ENCODE peak calls at places on chromosomes 16 and 17, in six cellular contexts. Y, Z, J, Q, E and D are unnamed samples.
A peak's percentile ranks its signal among the peaks of the same experiment; 100 is the strongest.

GRCh38 chr17:75173526-75173925 is 9.2 kb downstream of the SUMO2 start:
- DNase-seq in Y (no peak), Z (no peak), J (no peak), Q (no peak), E (no peak), D (no peak)

GRCh38 chr17:29733151-29733550 is 110.4 kb upstream of the CORO6 start:
- DNase-seq in Y (no peak), Z (peak; percentile 46), J (peak; percentile 42), Q (no peak), E (no peak), D (no peak)

GRCh38 chr17:4934173-4934979 is 2.3 kb downstream of the GP1BA start:
- DNase-seq in Y (no peak), Z (peak; percentile 65), J (peak; percentile 38), Q (peak; percentile 81), E (peak; percentile 77), D (no peak)

GRCh38 chr16:47574091-47575054 is 113.2 kb downstream of the PHKB start:
- DNase-seq in Y (no peak), Z (peak; percentile 6), J (peak; percentile 49), Q (no peak), E (peak; percentile 42), D (peak; percentile 1)

GRCh38 chr17:50423553-50424159 is 2.4 kb upstream of the ACSF2 start:
- DNase-seq in Y (no peak), Z (peak; percentile 82), J (peak; percentile 91), Q (no peak), E (peak; percentile 58), D (no peak)

GRCh38 chr16:19810817-19811731 is 73.6 kb downstream of the GPRC5B start:
- DNase-seq in Y (no peak), Z (peak; percentile 64), J (peak; percentile 95), Q (no peak), E (no peak), D (no peak)

GRCh38 chr17:82882715-82883446 is 43.1 kb upstream of the ZNF750 start:
- DNase-seq in Y (no peak), Z (no peak), J (no peak), Q (no peak), E (no peak), D (no peak)

GRCh38 chr17:75004371-75004770 is 8.1 kb upstream of the MRPL58 start:
- DNase-seq in Y (no peak), Z (no peak), J (no peak), Q (no peak), E (no peak), D (no peak)

GRCh38 chr17:28372203-28372944 is 880 bp downstream of the SARM1 start:
- DNase-seq in Y (no peak), Z (peak; percentile 26), J (peak; percentile 30), Q (peak; percentile 43), E (peak; percentile 43), D (no peak)

GRCh38 chr16:20336955-20337354 is 9.6 kb upstream of the GP2 start:
- DNase-seq in Y (no peak), Z (no peak), J (no peak), Q (no peak), E (no peak), D (no peak)

GRCh38 chr17:14730821-14731220 is 429.9 kb downstream of the HS3ST3B1 start:
- DNase-seq in Y (no peak), Z (no peak), J (no peak), Q (no peak), E (no peak), D (no peak)

GRCh38 chr17:16866436-16866835 is 105.5 kb downstream of the TNFRSF13B start:
- DNase-seq in Y (no peak), Z (no peak), J (no peak), Q (no peak), E (no peak), D (no peak)

GRCh38 chr17:82296511-82297279 is 20.7 kb downstream of the CD7 start:
- DNase-seq in Y (no peak), Z (no peak), J (no peak), Q (no peak), E (no peak), D (no peak)

GRCh38 chr16:31129568-31130335 is 5.8 kb downstream of the PRSS8 start:
- DNase-seq in Y (no peak), Z (no peak), J (no peak), Q (no peak), E (no peak), D (no peak)

GRCh38 chr16:7246578-7246977 is 86.1 kb upstream of the RBFOX1 start:
- DNase-seq in Y (no peak), Z (no peak), J (no peak), Q (peak; percentile 36), E (peak; percentile 57), D (peak; percentile 40)

GRCh38 chr16:75919664-75920063 is 193.4 kb upstream of the CPHXL start:
- DNase-seq in Y (no peak), Z (no peak), J (peak; percentile 42), Q (no peak), E (no peak), D (no peak)

DNA sequence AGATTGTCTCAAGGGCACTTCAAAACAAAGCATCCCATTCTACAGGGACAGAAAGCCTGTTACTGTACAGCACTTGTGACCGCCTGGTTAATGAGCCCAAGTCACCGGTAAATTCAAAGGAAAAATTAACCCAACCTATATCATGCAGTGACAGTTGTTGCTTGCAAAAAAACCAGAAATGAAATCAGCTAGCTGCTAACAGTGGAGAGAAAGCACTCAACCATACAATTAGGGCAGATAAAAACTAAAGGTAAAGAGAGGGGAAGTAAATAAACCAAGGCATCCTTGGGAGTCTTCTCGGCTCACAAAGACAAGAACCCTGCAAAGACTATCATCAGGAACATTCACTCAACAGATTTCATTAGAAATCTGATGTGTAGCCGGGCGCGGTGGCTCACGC is 5.9 kb downstream of the RETREG3 start:
- DNase-seq in Y (no peak), Z (no peak), J (no peak), Q (no peak), E (no peak), D (no peak)
- H3K4me1 ChIP-seq in Y (no peaks in the 10 kb centered on the region), Z (peaks cover 8% of the 10 kb centered on the region), J (no peaks in the 10 kb centered on the region), Q (no peaks in the 10 kb centered on the region), E (peaks cover 2% of the 10 kb centered on the region), D (peaks cover 6% of the 10 kb centered on the region)

GRCh38 chr17:61414141-61414935 is 14.7 kb downstream of the TBX2 start:
- DNase-seq in Y (no peak), Z (no peak), J (no peak), Q (peak; percentile 30), E (no peak), D (no peak)

GRCh38 chr17:61413654-61414133 is 14.1 kb downstream of the TBX2 start:
- DNase-seq in Y (no peak), Z (no peak), J (no peak), Q (no peak), E (no peak), D (no peak)

GRCh38 chr17:61411944-61412859 is 12.6 kb downstream of the TBX2 start:
- DNase-seq in Y (no peak), Z (peak; percentile 88), J (peak; percentile 75), Q (peak; percentile 89), E (peak; percentile 81), D (peak; percentile 82)

GRCh38 chr17:61411114-61411943 is 11.7 kb downstream of the TBX2 start:
- DNase-seq in Y (no peak), Z (peak; percentile 88), J (peak; percentile 74), Q (peak; percentile 85), E (peak; percentile 80), D (peak; percentile 77)

DNA sequence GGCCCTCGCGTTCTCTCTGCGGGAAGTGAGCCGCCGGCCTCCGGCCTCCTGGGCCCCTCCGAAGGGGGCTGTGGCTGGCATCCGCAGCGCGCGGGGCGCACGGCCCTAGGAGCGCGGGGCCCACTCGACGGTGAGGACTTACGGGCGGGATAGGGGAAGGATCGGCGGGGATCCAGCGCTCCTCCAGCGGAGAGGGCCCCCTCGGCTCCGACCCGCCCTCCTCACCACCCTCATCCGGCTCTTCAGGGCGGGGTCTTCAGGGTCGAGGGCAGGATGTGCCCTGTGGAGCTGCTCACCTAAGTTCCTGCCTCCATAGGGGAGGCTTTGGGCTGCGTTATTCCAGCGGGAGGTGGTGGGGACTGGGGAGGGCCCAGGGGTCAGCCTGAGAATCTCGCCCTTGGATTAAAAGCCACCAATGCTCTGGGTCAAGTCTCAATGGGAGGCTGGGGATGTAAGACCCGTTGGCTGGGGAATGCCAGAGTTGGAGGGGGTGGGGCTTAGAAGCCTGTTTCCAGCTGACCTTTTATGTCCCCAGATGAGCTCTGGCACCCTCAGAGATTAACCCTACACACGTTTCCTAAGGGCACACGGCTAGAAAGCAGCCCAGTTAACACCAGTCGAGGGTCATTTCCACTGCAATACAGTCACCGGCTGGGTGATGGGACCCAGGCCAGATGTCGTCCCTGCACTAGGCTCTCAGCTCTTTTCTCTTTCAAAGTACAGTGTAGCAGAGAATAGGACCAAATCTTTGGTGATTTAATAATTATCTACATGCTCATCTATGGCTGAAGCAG is 13.4 kb downstream of the TBX2 start:
- DNase-seq in Y (no peak), Z (no peak), J (no peak), Q (peak; percentile 84), E (peak; percentile 57), D (no peak)
- H3K27me3 ChIP-seq in Y (peaks cover 89% of the 10 kb centered on the region), Z (no peaks in the 10 kb centered on the region), J (no peaks in the 10 kb centered on the region), Q (peaks cover 44% of the 10 kb centered on the region), E (peaks cover 22% of the 10 kb centered on the region), D (peaks cover 51% of the 10 kb centered on the region)

GRCh38 chr16:88875703-88876234 is 9.3 kb upstream of the PABPN1L start:
- DNase-seq in Y (no peak), Z (no peak), J (no peak), Q (no peak), E (no peak), D (no peak)

GRCh38 chr16:88877564-88878289 is 11.3 kb upstream of the PABPN1L start:
- DNase-seq in Y (no peak), Z (no peak), J (no peak), Q (no peak), E (no peak), D (no peak)

GRCh38 chr16:88878356-88878755 is 11.9 kb upstream of the PABPN1L start:
- DNase-seq in Y (no peak), Z (no peak), J (no peak), Q (no peak), E (no peak), D (no peak)

GRCh38 chr16:88874938-88875599 is 8.6 kb upstream of the PABPN1L start:
- DNase-seq in Y (no peak), Z (no peak), J (no peak), Q (no peak), E (no peak), D (no peak)

GRCh38 chr16:88876942-88877526 is 10.6 kb upstream of the PABPN1L start:
- DNase-seq in Y (no peak), Z (no peak), J (no peak), Q (no peak), E (no peak), D (no peak)
- H3K23ac ChIP-seq in Y (no peak overlapping the region), Z (no peak overlapping the region), J (no peak overlapping the region), Q (no peak overlapping the region), E (no peak overlapping the region), D (peak overlapping the region; percentile 44)

DNA sequence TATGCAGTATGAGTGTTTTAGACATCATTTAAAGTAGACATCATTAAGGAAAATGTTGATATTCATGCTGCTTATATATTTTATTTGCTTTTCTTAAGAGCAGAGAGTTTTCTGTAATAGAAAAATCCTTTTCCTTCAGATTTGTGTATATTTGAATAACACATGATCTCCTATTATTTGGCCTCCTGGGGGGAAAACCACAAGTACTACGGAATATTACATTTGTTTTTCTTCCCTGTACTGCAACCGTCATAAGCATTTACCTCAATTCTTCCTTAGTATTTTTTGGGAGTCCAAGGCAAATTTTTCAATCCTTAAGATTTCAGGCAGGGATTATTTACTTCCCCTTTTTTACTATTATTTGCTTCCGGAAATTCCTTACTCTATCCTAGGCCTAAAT is 6.0 kb downstream of the RSPRY1 start:
- DNase-seq in Y (no peak), Z (no peak), J (peak; percentile 50), Q (no peak), E (no peak), D (no peak)
- H3K4me1 ChIP-seq in Y (no peaks in the 10 kb centered on the region), Z (peaks cover 17% of the 10 kb centered on the region), J (peaks cover 23% of the 10 kb centered on the region), Q (no peaks in the 10 kb centered on the region), E (peaks cover 3% of the 10 kb centered on the region), D (peaks cover 3% of the 10 kb centered on the region)